ENCODE peak calls at places on chromosomes 3 and 15, in eight cellular contexts. One of them, this sample, is unnamed.

GRCh38 chr3:175325440-175325839 is 466.3 kb downstream of the NAALADL2 start:
- DNase-seq in activated naive CD4-positive, alpha-beta T cell treated with Interleukin-2 at 50 U/mL for 16 hours: no peak
- DNase-seq in NCI-H460: no peak
- DNase-seq in WTC11: no peak
- DNase-seq in breast epithelium: no peak
- DNase-seq in NCI-H345: no peak
- DNase-seq in Daoy: no peak
- DNase-seq in EL: no peak
- DNase-seq in this sample: no peak

GRCh38 chr15:101496198-101496986 is 6.9 kb upstream of the PCSK6 start:
- DNase-seq in activated naive CD4-positive, alpha-beta T cell treated with Interleukin-2 at 50 U/mL for 16 hours: no peak
- DNase-seq in NCI-H460: no peak
- DNase-seq in WTC11: no peak
- DNase-seq in breast epithelium: no peak
- DNase-seq in NCI-H345: no peak
- DNase-seq in Daoy: no peak
- DNase-seq in EL: no peak
- DNase-seq in this sample: no peak

GRCh38 chr3:114108137-114108536 is 51.6 kb downstream of the QTRT2 start:
- DNase-seq in activated naive CD4-positive, alpha-beta T cell treated with Interleukin-2 at 50 U/mL for 16 hours: no peak
- DNase-seq in NCI-H460: no peak
- DNase-seq in WTC11: no peak
- DNase-seq in breast epithelium: no peak
- DNase-seq in NCI-H345: no peak
- DNase-seq in Daoy: no peak
- DNase-seq in EL: no peak
- DNase-seq in this sample: no peak

GRCh38 chr3:177596822-177597271 is 399.6 kb upstream of the TBL1XR1 start:
- DNase-seq in activated naive CD4-positive, alpha-beta T cell treated with Interleukin-2 at 50 U/mL for 16 hours: no peak
- DNase-seq in NCI-H460: no peak
- DNase-seq in WTC11: no peak
- DNase-seq in breast epithelium: no peak
- DNase-seq in NCI-H345: peak; percentile 35
- DNase-seq in Daoy: peak; percentile 17
- DNase-seq in EL: no peak
- DNase-seq in this sample: no peak

GRCh38 chr3:195768414-195768813 is 43.3 kb downstream of the MUC4 start:
- DNase-seq in activated naive CD4-positive, alpha-beta T cell treated with Interleukin-2 at 50 U/mL for 16 hours: no peak
- DNase-seq in NCI-H460: no peak
- DNase-seq in WTC11: no peak
- DNase-seq in breast epithelium: no peak
- DNase-seq in NCI-H345: no peak
- DNase-seq in Daoy: no peak
- DNase-seq in EL: no peak
- DNase-seq in this sample: no peak

GRCh38 chr3:175381685-175382084 is 522.6 kb downstream of the NAALADL2 start:
- DNase-seq in activated naive CD4-positive, alpha-beta T cell treated with Interleukin-2 at 50 U/mL for 16 hours: no peak
- DNase-seq in NCI-H460: no peak
- DNase-seq in WTC11: no peak
- DNase-seq in breast epithelium: no peak
- DNase-seq in NCI-H345: no peak
- DNase-seq in Daoy: no peak
- DNase-seq in EL: no peak
- DNase-seq in this sample: no peak

GRCh38 chr3:43996379-43997301 is 245.0 kb upstream of the TOPAZ1 start:
- DNase-seq in activated naive CD4-positive, alpha-beta T cell treated with Interleukin-2 at 50 U/mL for 16 hours: no peak
- DNase-seq in NCI-H460: no peak
- DNase-seq in WTC11: peak; percentile 58
- DNase-seq in breast epithelium: no peak
- DNase-seq in NCI-H345: peak; percentile 76
- DNase-seq in Daoy: peak; percentile 70
- DNase-seq in EL: peak; percentile 65
- DNase-seq in this sample: peak; percentile 31

GRCh38 chr3:196896229-196896628 is 28.5 kb downstream of the SENP5 start:
- DNase-seq in activated naive CD4-positive, alpha-beta T cell treated with Interleukin-2 at 50 U/mL for 16 hours: no peak
- DNase-seq in NCI-H460: no peak
- DNase-seq in WTC11: no peak
- DNase-seq in breast epithelium: no peak
- DNase-seq in NCI-H345: no peak
- DNase-seq in Daoy: no peak
- DNase-seq in EL: no peak
- DNase-seq in this sample: no peak

GRCh38 chr3:160477750-160478149 is 28.2 kb upstream of the TRIM59 start:
- DNase-seq in activated naive CD4-positive, alpha-beta T cell treated with Interleukin-2 at 50 U/mL for 16 hours: no peak
- DNase-seq in NCI-H460: no peak
- DNase-seq in WTC11: no peak
- DNase-seq in breast epithelium: no peak
- DNase-seq in NCI-H345: no peak
- DNase-seq in Daoy: no peak
- DNase-seq in EL: peak; percentile 14
- DNase-seq in this sample: no peak

GRCh38 chr3:131036986-131037385 is 10.3 kb downstream of the NEK11 start:
- DNase-seq in activated naive CD4-positive, alpha-beta T cell treated with Interleukin-2 at 50 U/mL for 16 hours: no peak
- DNase-seq in NCI-H460: no peak
- DNase-seq in WTC11: no peak
- DNase-seq in breast epithelium: no peak
- DNase-seq in NCI-H345: no peak
- DNase-seq in Daoy: no peak
- DNase-seq in EL: peak; percentile 57
- DNase-seq in this sample: no peak

GRCh38 chr3:56291953-56292352 is 176.3 kb downstream of the ERC2 start:
- DNase-seq in activated naive CD4-positive, alpha-beta T cell treated with Interleukin-2 at 50 U/mL for 16 hours: no peak
- DNase-seq in NCI-H460: no peak
- DNase-seq in WTC11: no peak
- DNase-seq in breast epithelium: no peak
- DNase-seq in NCI-H345: no peak
- DNase-seq in Daoy: peak; percentile 48
- DNase-seq in EL: no peak
- DNase-seq in this sample: no peak

GRCh38 chr3:126053949-126054569 is 29.9 kb downstream of the SLC41A3 start:
- DNase-seq in activated naive CD4-positive, alpha-beta T cell treated with Interleukin-2 at 50 U/mL for 16 hours: no peak
- DNase-seq in NCI-H460: no peak
- DNase-seq in WTC11: no peak
- DNase-seq in breast epithelium: no peak
- DNase-seq in NCI-H345: no peak
- DNase-seq in Daoy: no peak
- DNase-seq in EL: no peak
- DNase-seq in this sample: no peak

GRCh38 chr3:149765762-149766334 is 13.6 kb upstream of the COMMD2 start:
- DNase-seq in activated naive CD4-positive, alpha-beta T cell treated with Interleukin-2 at 50 U/mL for 16 hours: no peak
- DNase-seq in NCI-H460: peak; percentile 15
- DNase-seq in WTC11: no peak
- DNase-seq in breast epithelium: no peak
- DNase-seq in NCI-H345: no peak
- DNase-seq in Daoy: no peak
- DNase-seq in EL: peak; percentile 44
- DNase-seq in this sample: no peak

GRCh38 chr15:45728641-45729040 is 93.8 kb downstream of the SQOR start:
- DNase-seq in activated naive CD4-positive, alpha-beta T cell treated with Interleukin-2 at 50 U/mL for 16 hours: no peak
- DNase-seq in NCI-H460: no peak
- DNase-seq in WTC11: no peak
- DNase-seq in breast epithelium: no peak
- DNase-seq in NCI-H345: no peak
- DNase-seq in Daoy: no peak
- DNase-seq in EL: no peak
- DNase-seq in this sample: no peak

GRCh38 chr15:43168192-43169107 is 16.8 kb upstream of the CCNDBP1 start:
- DNase-seq in activated naive CD4-positive, alpha-beta T cell treated with Interleukin-2 at 50 U/mL for 16 hours: no peak
- DNase-seq in NCI-H460: no peak
- DNase-seq in WTC11: no peak
- DNase-seq in breast epithelium: no peak
- DNase-seq in NCI-H345: no peak
- DNase-seq in Daoy: peak; percentile 47
- DNase-seq in EL: peak; percentile 42
- DNase-seq in this sample: no peak

GRCh38 chr15:69061414-69061842 is 46.9 kb downstream of the NOX5 start:
- DNase-seq in activated naive CD4-positive, alpha-beta T cell treated with Interleukin-2 at 50 U/mL for 16 hours: no peak
- DNase-seq in NCI-H460: no peak
- DNase-seq in WTC11: no peak
- DNase-seq in breast epithelium: no peak
- DNase-seq in NCI-H345: no peak
- DNase-seq in Daoy: no peak
- DNase-seq in EL: no peak
- DNase-seq in this sample: no peak

GRCh38 chr3:36303286-36303685 is 77.0 kb upstream of the STAC start:
- DNase-seq in activated naive CD4-positive, alpha-beta T cell treated with Interleukin-2 at 50 U/mL for 16 hours: no peak
- DNase-seq in NCI-H460: no peak
- DNase-seq in WTC11: no peak
- DNase-seq in breast epithelium: no peak
- DNase-seq in NCI-H345: no peak
- DNase-seq in Daoy: no peak
- DNase-seq in EL: no peak
- DNase-seq in this sample: no peak

GRCh38 chr3:126109146-126109859 is 25.4 kb upstream of the SLC41A3 start:
- DNase-seq in activated naive CD4-positive, alpha-beta T cell treated with Interleukin-2 at 50 U/mL for 16 hours: no peak
- DNase-seq in NCI-H460: no peak
- DNase-seq in WTC11: no peak
- DNase-seq in breast epithelium: peak; percentile 41
- DNase-seq in NCI-H345: no peak
- DNase-seq in Daoy: peak; percentile 1
- DNase-seq in EL: no peak
- DNase-seq in this sample: no peak

GRCh38 chr3:5426094-5426883 is 238.8 kb downstream of the EDEM1 start:
- DNase-seq in activated naive CD4-positive, alpha-beta T cell treated with Interleukin-2 at 50 U/mL for 16 hours: peak; percentile 56
- DNase-seq in NCI-H460: peak; percentile 70
- DNase-seq in WTC11: peak; percentile 86
- DNase-seq in breast epithelium: peak; percentile 75
- DNase-seq in NCI-H345: peak; percentile 11
- DNase-seq in Daoy: peak; percentile 19
- DNase-seq in EL: peak; percentile 37
- DNase-seq in this sample: peak; percentile 84

GRCh38 chr3:30779686-30780287 is 114.7 kb downstream of the GADL1 start:
- DNase-seq in activated naive CD4-positive, alpha-beta T cell treated with Interleukin-2 at 50 U/mL for 16 hours: no peak
- DNase-seq in NCI-H460: peak; percentile 25
- DNase-seq in WTC11: peak; percentile 40
- DNase-seq in breast epithelium: no peak
- DNase-seq in NCI-H345: no peak
- DNase-seq in Daoy: peak; percentile 12
- DNase-seq in EL: peak; percentile 47
- DNase-seq in this sample: no peak

GRCh38 chr3:71728632-71729342 is 3.6 kb upstream of the EIF4E3 start:
- DNase-seq in activated naive CD4-positive, alpha-beta T cell treated with Interleukin-2 at 50 U/mL for 16 hours: no peak
- DNase-seq in NCI-H460: no peak
- DNase-seq in WTC11: peak; percentile 49
- DNase-seq in breast epithelium: no peak
- DNase-seq in NCI-H345: peak; percentile 24
- DNase-seq in Daoy: peak; percentile 20
- DNase-seq in EL: no peak
- DNase-seq in this sample: no peak

GRCh38 chr3:71066849-71067261 is 516.7 kb downstream of the FOXP1 start:
- DNase-seq in activated naive CD4-positive, alpha-beta T cell treated with Interleukin-2 at 50 U/mL for 16 hours: peak; percentile 58
- DNase-seq in NCI-H460: no peak
- DNase-seq in WTC11: no peak
- DNase-seq in breast epithelium: no peak
- DNase-seq in NCI-H345: no peak
- DNase-seq in Daoy: peak; percentile 46
- DNase-seq in EL: peak; percentile 46
- DNase-seq in this sample: peak; percentile 65

GRCh38 chr3:79926522-79926921 is 158.7 kb upstream of the ROBO1 start:
- DNase-seq in activated naive CD4-positive, alpha-beta T cell treated with Interleukin-2 at 50 U/mL for 16 hours: no peak
- DNase-seq in NCI-H460: no peak
- DNase-seq in WTC11: no peak
- DNase-seq in breast epithelium: no peak
- DNase-seq in NCI-H345: no peak
- DNase-seq in Daoy: no peak
- DNase-seq in EL: no peak
- DNase-seq in this sample: no peak